ENCODE peak calls at places on chromosome 10, in ten cellular contexts. One of them, this sample, is unnamed.

GRCh38 chr10:26725837-26726727 is 28.6 kb downstream of the PDSS1 start:
- DNase-seq in AG20443: peak
- DNase-seq in transverse colon: peak
- DNase-seq in activated gamma-delta T cell treated with anti-CD3 and anti-CD28 coated beads, Interleukin-2, amount 50 U/mL, for 16 hours: peak
- DNase-seq in T-helper 17 cell: peak
- DNase-seq in activated CD8-positive, alpha-beta memory T cell treated with anti-CD3 and anti-CD28 coated beads for 24 hours: no peak
- DNase-seq in activated CD4-positive, alpha-beta T cell treated with anti-CD3 and anti-CD28 coated beads, Interleukin-2, amount 50 U/mL, for 4 hours: peak
- DNase-seq in HuH-7: peak
- DNase-seq in aorta: peak
- DNase-seq in RCC 7860: peak
- DNase-seq in this sample: peak

GRCh38 chr10:123156091-123156490 is 1.9 kb downstream of the BUB3 start:
- DNase-seq in AG20443: no peak
- DNase-seq in activated CD4-positive, alpha-beta T cell treated with anti-CD3 and anti-CD28 coated beads, Interleukin-2, amount 50 U/mL, for 4 hours: no peak
- DNase-seq in activated CD8-positive, alpha-beta memory T cell treated with anti-CD3 and anti-CD28 coated beads for 24 hours: no peak
- DNase-seq in activated gamma-delta T cell treated with anti-CD3 and anti-CD28 coated beads, Interleukin-2, amount 50 U/mL, for 16 hours: no peak
- DNase-seq in aorta: no peak
- DNase-seq in HuH-7: no peak
- DNase-seq in transverse colon: no peak
- DNase-seq in RCC 7860: peak
- DNase-seq in T-helper 17 cell: no peak
- DNase-seq in this sample: no peak

GRCh38 chr10:73785721-73786511 is 510 bp downstream of the ZSWIM8 start:
- DNase-seq in activated gamma-delta T cell treated with anti-CD3 and anti-CD28 coated beads, Interleukin-2, amount 50 U/mL, for 16 hours: peak
- DNase-seq in HuH-7: peak
- DNase-seq in T-helper 17 cell: peak
- DNase-seq in AG20443: peak
- DNase-seq in RCC 7860: peak
- DNase-seq in aorta: no peak
- DNase-seq in activated CD8-positive, alpha-beta memory T cell treated with anti-CD3 and anti-CD28 coated beads for 24 hours: no peak
- DNase-seq in activated CD4-positive, alpha-beta T cell treated with anti-CD3 and anti-CD28 coated beads, Interleukin-2, amount 50 U/mL, for 4 hours: peak
- DNase-seq in transverse colon: peak
- DNase-seq in this sample: peak

GRCh38 chr10:43644252-43644651 is 4.4 kb downstream of the ZNF32 start:
- DNase-seq in activated CD8-positive, alpha-beta memory T cell treated with anti-CD3 and anti-CD28 coated beads for 24 hours: no peak
- DNase-seq in activated CD4-positive, alpha-beta T cell treated with anti-CD3 and anti-CD28 coated beads, Interleukin-2, amount 50 U/mL, for 4 hours: no peak
- DNase-seq in transverse colon: no peak
- DNase-seq in AG20443: no peak
- DNase-seq in activated gamma-delta T cell treated with anti-CD3 and anti-CD28 coated beads, Interleukin-2, amount 50 U/mL, for 16 hours: no peak
- DNase-seq in T-helper 17 cell: no peak
- DNase-seq in RCC 7860: no peak
- DNase-seq in aorta: no peak
- DNase-seq in HuH-7: no peak
- DNase-seq in this sample: no peak

GRCh38 chr10:11846542-11846941 is 23.4 kb downstream of the PROSER2 start:
- DNase-seq in aorta: no peak
- DNase-seq in AG20443: peak
- DNase-seq in activated CD4-positive, alpha-beta T cell treated with anti-CD3 and anti-CD28 coated beads, Interleukin-2, amount 50 U/mL, for 4 hours: no peak
- DNase-seq in RCC 7860: no peak
- DNase-seq in transverse colon: no peak
- DNase-seq in activated CD8-positive, alpha-beta memory T cell treated with anti-CD3 and anti-CD28 coated beads for 24 hours: no peak
- DNase-seq in T-helper 17 cell: no peak
- DNase-seq in activated gamma-delta T cell treated with anti-CD3 and anti-CD28 coated beads, Interleukin-2, amount 50 U/mL, for 16 hours: no peak
- DNase-seq in HuH-7: no peak
- DNase-seq in this sample: peak

GRCh38 chr10:69348824-69349541 is 67.7 kb downstream of the TACR2 start:
- DNase-seq in transverse colon: peak
- DNase-seq in activated gamma-delta T cell treated with anti-CD3 and anti-CD28 coated beads, Interleukin-2, amount 50 U/mL, for 16 hours: no peak
- DNase-seq in RCC 7860: no peak
- DNase-seq in AG20443: peak
- DNase-seq in activated CD4-positive, alpha-beta T cell treated with anti-CD3 and anti-CD28 coated beads, Interleukin-2, amount 50 U/mL, for 4 hours: no peak
- DNase-seq in HuH-7: no peak
- DNase-seq in T-helper 17 cell: no peak
- DNase-seq in aorta: peak
- DNase-seq in activated CD8-positive, alpha-beta memory T cell treated with anti-CD3 and anti-CD28 coated beads for 24 hours: no peak
- DNase-seq in this sample: no peak

GRCh38 chr10:86857097-86857825 is 100.2 kb downstream of the MMRN2 start:
- DNase-seq in aorta: no peak
- DNase-seq in RCC 7860: peak
- DNase-seq in activated gamma-delta T cell treated with anti-CD3 and anti-CD28 coated beads, Interleukin-2, amount 50 U/mL, for 16 hours: no peak
- DNase-seq in transverse colon: no peak
- DNase-seq in T-helper 17 cell: no peak
- DNase-seq in activated CD4-positive, alpha-beta T cell treated with anti-CD3 and anti-CD28 coated beads, Interleukin-2, amount 50 U/mL, for 4 hours: no peak
- DNase-seq in AG20443: peak
- DNase-seq in activated CD8-positive, alpha-beta memory T cell treated with anti-CD3 and anti-CD28 coated beads for 24 hours: no peak
- DNase-seq in HuH-7: no peak
- DNase-seq in this sample: no peak

GRCh38 chr10:48691812-48692528 is 7.3 kb downstream of the WDFY4 start:
- DNase-seq in activated CD8-positive, alpha-beta memory T cell treated with anti-CD3 and anti-CD28 coated beads for 24 hours: no peak
- DNase-seq in HuH-7: no peak
- DNase-seq in activated gamma-delta T cell treated with anti-CD3 and anti-CD28 coated beads, Interleukin-2, amount 50 U/mL, for 16 hours: no peak
- DNase-seq in transverse colon: no peak
- DNase-seq in T-helper 17 cell: no peak
- DNase-seq in aorta: no peak
- DNase-seq in activated CD4-positive, alpha-beta T cell treated with anti-CD3 and anti-CD28 coated beads, Interleukin-2, amount 50 U/mL, for 4 hours: no peak
- DNase-seq in RCC 7860: no peak
- DNase-seq in AG20443: no peak
- DNase-seq in this sample: no peak

GRCh38 chr10:30750971-30751677 is 121.6 kb upstream of the LYZL2 start:
- DNase-seq in RCC 7860: no peak
- DNase-seq in activated CD4-positive, alpha-beta T cell treated with anti-CD3 and anti-CD28 coated beads, Interleukin-2, amount 50 U/mL, for 4 hours: no peak
- DNase-seq in T-helper 17 cell: no peak
- DNase-seq in activated CD8-positive, alpha-beta memory T cell treated with anti-CD3 and anti-CD28 coated beads for 24 hours: no peak
- DNase-seq in activated gamma-delta T cell treated with anti-CD3 and anti-CD28 coated beads, Interleukin-2, amount 50 U/mL, for 16 hours: no peak
- DNase-seq in HuH-7: no peak
- DNase-seq in AG20443: no peak
- DNase-seq in aorta: no peak
- DNase-seq in transverse colon: no peak
- DNase-seq in this sample: no peak

GRCh38 chr10:101831169-101831811 is 12.3 kb downstream of the KCNIP2 start:
- DNase-seq in aorta: no peak
- DNase-seq in HuH-7: no peak
- DNase-seq in activated CD8-positive, alpha-beta memory T cell treated with anti-CD3 and anti-CD28 coated beads for 24 hours: no peak
- DNase-seq in T-helper 17 cell: no peak
- DNase-seq in activated CD4-positive, alpha-beta T cell treated with anti-CD3 and anti-CD28 coated beads, Interleukin-2, amount 50 U/mL, for 4 hours: no peak
- DNase-seq in RCC 7860: no peak
- DNase-seq in AG20443: no peak
- DNase-seq in transverse colon: no peak
- DNase-seq in activated gamma-delta T cell treated with anti-CD3 and anti-CD28 coated beads, Interleukin-2, amount 50 U/mL, for 16 hours: no peak
- DNase-seq in this sample: no peak

GRCh38 chr10:32005050-32005449 is 51.2 kb downstream of the KIF5B start:
- DNase-seq in activated CD8-positive, alpha-beta memory T cell treated with anti-CD3 and anti-CD28 coated beads for 24 hours: no peak
- DNase-seq in HuH-7: peak
- DNase-seq in T-helper 17 cell: no peak
- DNase-seq in transverse colon: peak
- DNase-seq in aorta: no peak
- DNase-seq in AG20443: peak
- DNase-seq in RCC 7860: peak
- DNase-seq in activated gamma-delta T cell treated with anti-CD3 and anti-CD28 coated beads, Interleukin-2, amount 50 U/mL, for 16 hours: peak
- DNase-seq in activated CD4-positive, alpha-beta T cell treated with anti-CD3 and anti-CD28 coated beads, Interleukin-2, amount 50 U/mL, for 4 hours: peak
- DNase-seq in this sample: no peak

GRCh38 chr10:31129261-31129660 is 97.6 kb upstream of the ZNF438 start:
- DNase-seq in transverse colon: peak
- DNase-seq in RCC 7860: peak
- DNase-seq in activated CD8-positive, alpha-beta memory T cell treated with anti-CD3 and anti-CD28 coated beads for 24 hours: no peak
- DNase-seq in activated CD4-positive, alpha-beta T cell treated with anti-CD3 and anti-CD28 coated beads, Interleukin-2, amount 50 U/mL, for 4 hours: no peak
- DNase-seq in aorta: no peak
- DNase-seq in activated gamma-delta T cell treated with anti-CD3 and anti-CD28 coated beads, Interleukin-2, amount 50 U/mL, for 16 hours: no peak
- DNase-seq in AG20443: peak
- DNase-seq in T-helper 17 cell: no peak
- DNase-seq in HuH-7: no peak
- DNase-seq in this sample: no peak

GRCh38 chr10:91590904-91591791 is 41.7 kb downstream of the PPP1R3C start:
- DNase-seq in AG20443: no peak
- DNase-seq in activated CD4-positive, alpha-beta T cell treated with anti-CD3 and anti-CD28 coated beads, Interleukin-2, amount 50 U/mL, for 4 hours: no peak
- DNase-seq in activated CD8-positive, alpha-beta memory T cell treated with anti-CD3 and anti-CD28 coated beads for 24 hours: no peak
- DNase-seq in aorta: no peak
- DNase-seq in HuH-7: peak
- DNase-seq in transverse colon: peak
- DNase-seq in activated gamma-delta T cell treated with anti-CD3 and anti-CD28 coated beads, Interleukin-2, amount 50 U/mL, for 16 hours: no peak
- DNase-seq in T-helper 17 cell: no peak
- DNase-seq in RCC 7860: peak
- DNase-seq in this sample: no peak

GRCh38 chr10:110414563-110415309 is 83.0 kb upstream of the DUSP5 start:
- DNase-seq in T-helper 17 cell: peak
- DNase-seq in aorta: no peak
- DNase-seq in activated gamma-delta T cell treated with anti-CD3 and anti-CD28 coated beads, Interleukin-2, amount 50 U/mL, for 16 hours: peak
- DNase-seq in activated CD8-positive, alpha-beta memory T cell treated with anti-CD3 and anti-CD28 coated beads for 24 hours: peak
- DNase-seq in AG20443: no peak
- DNase-seq in transverse colon: peak
- DNase-seq in HuH-7: no peak
- DNase-seq in activated CD4-positive, alpha-beta T cell treated with anti-CD3 and anti-CD28 coated beads, Interleukin-2, amount 50 U/mL, for 4 hours: peak
- DNase-seq in RCC 7860: peak
- DNase-seq in this sample: no peak

GRCh38 chr10:22321831-22322662 is 1.1 kb downstream of the BMI1 start:
- DNase-seq in aorta: peak
- DNase-seq in transverse colon: no peak
- DNase-seq in activated CD8-positive, alpha-beta memory T cell treated with anti-CD3 and anti-CD28 coated beads for 24 hours: peak
- DNase-seq in HuH-7: no peak
- DNase-seq in AG20443: peak
- DNase-seq in activated CD4-positive, alpha-beta T cell treated with anti-CD3 and anti-CD28 coated beads, Interleukin-2, amount 50 U/mL, for 4 hours: no peak
- DNase-seq in T-helper 17 cell: peak
- DNase-seq in RCC 7860: no peak
- DNase-seq in activated gamma-delta T cell treated with anti-CD3 and anti-CD28 coated beads, Interleukin-2, amount 50 U/mL, for 16 hours: no peak
- DNase-seq in this sample: peak

GRCh38 chr10:78981970-78982281 is 86.8 kb upstream of the ZMIZ1 start:
- DNase-seq in aorta: no peak
- DNase-seq in RCC 7860: no peak
- DNase-seq in T-helper 17 cell: no peak
- DNase-seq in HuH-7: no peak
- DNase-seq in AG20443: peak
- DNase-seq in transverse colon: no peak
- DNase-seq in activated CD4-positive, alpha-beta T cell treated with anti-CD3 and anti-CD28 coated beads, Interleukin-2, amount 50 U/mL, for 4 hours: no peak
- DNase-seq in activated CD8-positive, alpha-beta memory T cell treated with anti-CD3 and anti-CD28 coated beads for 24 hours: no peak
- DNase-seq in activated gamma-delta T cell treated with anti-CD3 and anti-CD28 coated beads, Interleukin-2, amount 50 U/mL, for 16 hours: no peak
- DNase-seq in this sample: no peak

GRCh38 chr10:61792921-61793320 is 108.6 kb upstream of the ARID5B start:
- DNase-seq in RCC 7860: no peak
- DNase-seq in activated CD8-positive, alpha-beta memory T cell treated with anti-CD3 and anti-CD28 coated beads for 24 hours: no peak
- DNase-seq in activated CD4-positive, alpha-beta T cell treated with anti-CD3 and anti-CD28 coated beads, Interleukin-2, amount 50 U/mL, for 4 hours: no peak
- DNase-seq in HuH-7: no peak
- DNase-seq in aorta: no peak
- DNase-seq in T-helper 17 cell: no peak
- DNase-seq in AG20443: no peak
- DNase-seq in transverse colon: no peak
- DNase-seq in activated gamma-delta T cell treated with anti-CD3 and anti-CD28 coated beads, Interleukin-2, amount 50 U/mL, for 16 hours: no peak
- DNase-seq in this sample: no peak

GRCh38 chr10:89279449-89279869 is 22.4 kb upstream of the IFIT2 start:
- DNase-seq in activated CD4-positive, alpha-beta T cell treated with anti-CD3 and anti-CD28 coated beads, Interleukin-2, amount 50 U/mL, for 4 hours: no peak
- DNase-seq in RCC 7860: peak
- DNase-seq in aorta: no peak
- DNase-seq in HuH-7: no peak
- DNase-seq in activated gamma-delta T cell treated with anti-CD3 and anti-CD28 coated beads, Interleukin-2, amount 50 U/mL, for 16 hours: no peak
- DNase-seq in AG20443: no peak
- DNase-seq in activated CD8-positive, alpha-beta memory T cell treated with anti-CD3 and anti-CD28 coated beads for 24 hours: no peak
- DNase-seq in transverse colon: no peak
- DNase-seq in T-helper 17 cell: no peak
- DNase-seq in this sample: no peak

GRCh38 chr10:125457406-125457805 is 225.6 kb downstream of the TEX36 start:
- DNase-seq in AG20443: no peak
- DNase-seq in HuH-7: no peak
- DNase-seq in activated CD8-positive, alpha-beta memory T cell treated with anti-CD3 and anti-CD28 coated beads for 24 hours: no peak
- DNase-seq in transverse colon: no peak
- DNase-seq in RCC 7860: no peak
- DNase-seq in activated CD4-positive, alpha-beta T cell treated with anti-CD3 and anti-CD28 coated beads, Interleukin-2, amount 50 U/mL, for 4 hours: no peak
- DNase-seq in T-helper 17 cell: no peak
- DNase-seq in aorta: no peak
- DNase-seq in activated gamma-delta T cell treated with anti-CD3 and anti-CD28 coated beads, Interleukin-2, amount 50 U/mL, for 16 hours: no peak
- DNase-seq in this sample: no peak

GRCh38 chr10:25678666-25679065 is 255.4 kb upstream of the MYO3A start:
- DNase-seq in RCC 7860: no peak
- DNase-seq in activated gamma-delta T cell treated with anti-CD3 and anti-CD28 coated beads, Interleukin-2, amount 50 U/mL, for 16 hours: no peak
- DNase-seq in AG20443: no peak
- DNase-seq in T-helper 17 cell: no peak
- DNase-seq in transverse colon: no peak
- DNase-seq in HuH-7: no peak
- DNase-seq in activated CD4-positive, alpha-beta T cell treated with anti-CD3 and anti-CD28 coated beads, Interleukin-2, amount 50 U/mL, for 4 hours: no peak
- DNase-seq in activated CD8-positive, alpha-beta memory T cell treated with anti-CD3 and anti-CD28 coated beads for 24 hours: no peak
- DNase-seq in aorta: no peak
- DNase-seq in this sample: no peak

GRCh38 chr10:60883187-60883586 is 60.8 kb downstream of the RHOBTB1 start:
- DNase-seq in activated CD8-positive, alpha-beta memory T cell treated with anti-CD3 and anti-CD28 coated beads for 24 hours: no peak
- DNase-seq in activated CD4-positive, alpha-beta T cell treated with anti-CD3 and anti-CD28 coated beads, Interleukin-2, amount 50 U/mL, for 4 hours: no peak
- DNase-seq in transverse colon: peak
- DNase-seq in T-helper 17 cell: no peak
- DNase-seq in activated gamma-delta T cell treated with anti-CD3 and anti-CD28 coated beads, Interleukin-2, amount 50 U/mL, for 16 hours: no peak
- DNase-seq in aorta: no peak
- DNase-seq in AG20443: peak
- DNase-seq in HuH-7: peak
- DNase-seq in RCC 7860: no peak
- DNase-seq in this sample: no peak

GRCh38 chr10:71127019-71127534 is 85.3 kb upstream of the UNC5B start:
- DNase-seq in transverse colon: no peak
- DNase-seq in AG20443: peak
- DNase-seq in activated CD4-positive, alpha-beta T cell treated with anti-CD3 and anti-CD28 coated beads, Interleukin-2, amount 50 U/mL, for 4 hours: no peak
- DNase-seq in T-helper 17 cell: no peak
- DNase-seq in aorta: no peak
- DNase-seq in RCC 7860: no peak
- DNase-seq in HuH-7: no peak
- DNase-seq in activated CD8-positive, alpha-beta memory T cell treated with anti-CD3 and anti-CD28 coated beads for 24 hours: peak
- DNase-seq in activated gamma-delta T cell treated with anti-CD3 and anti-CD28 coated beads, Interleukin-2, amount 50 U/mL, for 16 hours: no peak
- DNase-seq in this sample: no peak

GRCh38 chr10:90168244-90168643 is 466.9 kb downstream of the KIF20B start:
- DNase-seq in RCC 7860: no peak
- DNase-seq in T-helper 17 cell: no peak
- DNase-seq in transverse colon: no peak
- DNase-seq in HuH-7: no peak
- DNase-seq in aorta: no peak
- DNase-seq in activated gamma-delta T cell treated with anti-CD3 and anti-CD28 coated beads, Interleukin-2, amount 50 U/mL, for 16 hours: no peak
- DNase-seq in AG20443: no peak
- DNase-seq in activated CD4-positive, alpha-beta T cell treated with anti-CD3 and anti-CD28 coated beads, Interleukin-2, amount 50 U/mL, for 4 hours: no peak
- DNase-seq in activated CD8-positive, alpha-beta memory T cell treated with anti-CD3 and anti-CD28 coated beads for 24 hours: no peak
- DNase-seq in this sample: no peak

This sample was measured in upper lobe of right lung.